ENCODE peak calls at places on chromosomes 16 and 17, in eight cellular contexts. S is fibroblast of lung, K is retinal pigment epithelial cell, R is Caco-2, V is BE2C, I is thoracic aorta, J is glutamatergic neuron, H is IMR-90. P is an unnamed sample.

GRCh38 chr17:44155488-44155887 is 13.8 kb downstream of the HROB start:
- DNase-seq in S (no peak), K (no peak), R (no peak), V (no peak), I (no peak), J (no peak), H (no peak), P (no peak)

GRCh38 chr16:851871-852270 is 51.3 kb upstream of the GNG13 start:
- DNase-seq in S (no peak), K (no peak), R (no peak), V (no peak), I (no peak), J (no peak), H (no peak), P (no peak)

GRCh38 chr17:80263253-80264047 is 2.8 kb downstream of the RNF213 start:
- DNase-seq in S (peak), K (no peak), R (peak), V (peak), I (peak), J (peak), H (peak), P (no peak)

GRCh38 chr17:81493198-81494038 is 19.2 kb downstream of the ACTG1 start:
- DNase-seq in S (no peak), K (no peak), R (no peak), V (no peak), I (no peak), J (no peak), H (no peak), P (no peak)

GRCh38 chr16:86834451-86835035 is 256.2 kb downstream of the FOXL1 start:
- DNase-seq in S (peak), K (no peak), R (no peak), V (no peak), I (no peak), J (no peak), H (peak), P (peak)

GRCh38 chr17:1505586-1505985 is 10.8 kb downstream of the INPP5K start:
- DNase-seq in S (no peak), K (no peak), R (no peak), V (no peak), I (no peak), J (no peak), H (no peak), P (no peak)

GRCh38 chr16:49619811-49620157 is 236.1 kb downstream of the ZNF423 start:
- DNase-seq in S (no peak), K (no peak), R (peak), V (no peak), I (no peak), J (no peak), H (no peak), P (no peak)

GRCh38 chr16:23803591-23804123 is 32.1 kb upstream of the PRKCB start:
- DNase-seq in S (peak), K (no peak), R (peak), V (peak), I (no peak), J (peak), H (peak), P (peak)

GRCh38 chr16:53131050-53131362 is 76.2 kb downstream of the CHD9 start:
- DNase-seq in S (no peak), K (no peak), R (no peak), V (no peak), I (no peak), J (no peak), H (no peak), P (peak)

GRCh38 chr16:50298075-50298460 is 31.7 kb downstream of the ADCY7 start:
- DNase-seq in S (no peak), K (no peak), R (peak), V (no peak), I (no peak), J (no peak), H (no peak), P (no peak)

GRCh38 chr16:49441366-49441780 is 67.8 kb downstream of the C16orf78 start:
- DNase-seq in S (no peak), K (no peak), R (peak), V (peak), I (no peak), J (peak), H (no peak), P (no peak)

GRCh38 chr17:65514082-65514481 is 47.4 kb downstream of the AXIN2 start:
- DNase-seq in S (peak), K (no peak), R (no peak), V (no peak), I (no peak), J (no peak), H (peak), P (peak)

GRCh38 chr16:25187491-25187795 is 29.3 kb upstream of the AQP8 start:
- DNase-seq in S (no peak), K (no peak), R (no peak), V (no peak), I (no peak), J (no peak), H (no peak), P (no peak)

GRCh38 chr16:10183606-10183959 is 1.4 kb upstream of the GRIN2A start:
- DNase-seq in S (no peak), K (no peak), R (no peak), V (no peak), I (no peak), J (no peak), H (no peak), P (no peak)

GRCh38 chr16:75099075-75099667 is 17.4 kb downstream of the LDHD start:
- DNase-seq in S (no peak), K (no peak), R (no peak), V (no peak), I (no peak), J (no peak), H (no peak), P (no peak)

GRCh38 chr17:8435245-8436168 is at the start of gene NDEL1:
- DNase-seq in S (peak), K (peak), R (peak), V (peak), I (peak), J (peak), H (peak), P (peak)

GRCh38 chr17:67183531-67183930 is 61.5 kb downstream of the HELZ start:
- DNase-seq in S (no peak), K (no peak), R (no peak), V (no peak), I (no peak), J (no peak), H (no peak), P (no peak)

GRCh38 chr16:84883301-84883700 is 63.5 kb downstream of the CRISPLD2 start:
- DNase-seq in S (peak), K (no peak), R (no peak), V (no peak), I (no peak), J (no peak), H (no peak), P (no peak)

GRCh38 chr17:47878203-47879027 is 17.6 kb upstream of the SP2 start:
- DNase-seq in S (no peak), K (no peak), R (no peak), V (no peak), I (no peak), J (no peak), H (no peak), P (no peak)

GRCh38 chr17:41020346-41020745 is 6.7 kb downstream of the KRTAP1-5 start:
- DNase-seq in S (no peak), K (no peak), R (peak), V (no peak), I (no peak), J (no peak), H (no peak), P (no peak)

GRCh38 chr17:76968707-76969597 is 100.7 kb downstream of the MGAT5B start:
- DNase-seq in S (no peak), K (no peak), R (no peak), V (peak), I (no peak), J (peak), H (no peak), P (no peak)

GRCh38 chr16:89094252-89094901 is 725 bp downstream of the ACSF3 start:
- DNase-seq in S (peak), K (no peak), R (no peak), V (no peak), I (no peak), J (no peak), H (no peak), P (peak)

GRCh38 chr17:7932483-7932891 is 481 bp downstream of the CNTROB start:
- DNase-seq in S (peak), K (no peak), R (no peak), V (no peak), I (no peak), J (no peak), H (peak), P (peak)

GRCh38 chr16:89410794-89411309 is 79.5 kb downstream of the ANKRD11 start:
- DNase-seq in S (peak), K (peak), R (no peak), V (peak), I (peak), J (peak), H (peak), P (peak)

GRCh38 chr16:6862058-6862457 is 470.6 kb upstream of the RBFOX1 start:
- DNase-seq in S (no peak), K (no peak), R (no peak), V (no peak), I (no peak), J (no peak), H (no peak), P (no peak)

GRCh38 chr17:42179335-42179734 is 1.6 kb downstream of the KCNH4 start:
- DNase-seq in S (no peak), K (no peak), R (no peak), V (no peak), I (no peak), J (no peak), H (no peak), P (no peak)

GRCh38 chr17:79388556-79389295 is 222.1 kb downstream of the RBFOX3 start:
- DNase-seq in S (peak), K (no peak), R (peak), V (peak), I (no peak), J (peak), H (peak), P (peak)

GRCh38 chr17:70552230-70552981 is 383.1 kb downstream of the KCNJ2 start:
- DNase-seq in S (peak), K (no peak), R (no peak), V (no peak), I (no peak), J (no peak), H (peak), P (peak)

GRCh38 chr16:79810449-79811189 is 210.1 kb upstream of the MAF start:
- DNase-seq in S (no peak), K (no peak), R (no peak), V (no peak), I (no peak), J (no peak), H (no peak), P (peak)

GRCh38 chr17:39194089-39194984 is 3.1 kb downstream of the CACNB1 start:
- DNase-seq in S (peak), K (no peak), R (peak), V (peak), I (peak), J (peak), H (peak), P (no peak)
- TF ChIP-seq CTCF in S (peak), K (peak), R (peak), V (peak), I (peak), J (peak), H (peak), P (no peak)

GRCh38 chr17:78248051-78248914 is 16.9 kb downstream of the TMEM235 start:
- DNase-seq in S (no peak), K (no peak), R (no peak), V (peak), I (no peak), J (no peak), H (no peak), P (no peak)
- TF ChIP-seq CTCF in S (no peak), K (no peak), R (no peak), V (no peak), I (no peak), J (no peak), H (no peak), P (no peak)

DNA sequence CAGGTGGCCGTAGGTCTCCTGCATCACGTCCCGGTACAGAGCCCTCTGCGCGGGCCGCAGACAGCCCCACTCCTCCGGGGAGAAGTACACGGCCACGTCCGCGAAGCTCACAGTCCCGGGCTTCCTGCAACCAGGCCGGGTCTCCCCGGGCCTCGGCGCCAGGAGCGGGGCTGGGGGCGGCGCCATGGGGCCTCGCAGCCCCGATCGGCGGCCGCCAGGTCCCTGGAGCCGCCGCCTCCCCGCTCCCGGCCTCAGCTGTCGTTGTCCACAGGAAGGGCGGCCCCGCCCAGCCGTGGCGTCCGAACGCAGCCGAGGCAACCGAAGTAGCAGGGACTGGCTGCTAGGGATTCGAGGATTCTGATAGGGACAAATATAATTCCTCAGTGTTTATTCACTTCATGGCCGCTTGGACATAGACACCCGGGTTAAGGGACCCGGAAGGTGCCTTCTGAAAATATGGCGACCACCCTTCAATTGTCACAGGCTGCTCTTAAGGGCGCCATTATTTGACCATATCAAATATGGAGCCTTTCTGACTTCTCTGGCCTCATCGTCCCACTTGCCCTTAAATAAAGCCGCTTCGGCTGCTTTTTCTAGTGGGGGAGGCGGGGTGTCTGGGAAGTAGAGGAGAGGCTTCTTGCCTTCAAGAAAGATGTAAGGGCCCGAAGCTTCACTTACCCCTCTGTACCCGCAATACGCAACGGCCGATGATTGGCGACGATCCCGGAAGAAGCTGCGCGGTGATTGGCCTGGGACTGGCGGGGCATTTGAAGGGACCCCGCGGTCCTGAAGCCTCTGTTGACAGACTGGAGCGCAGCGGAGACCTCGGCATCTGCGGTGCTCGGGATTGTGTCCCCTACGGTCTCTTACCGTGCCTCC is at the start of gene ZNF688:
- DNase-seq in S (peak), K (peak), R (peak), V (peak), I (peak), J (peak), H (peak), P (peak)
- TF ChIP-seq CTCF in S (no peak), K (no peak), R (no peak), V (no peak), I (no peak), J (no peak), H (no peak), P (no peak)

DNA sequence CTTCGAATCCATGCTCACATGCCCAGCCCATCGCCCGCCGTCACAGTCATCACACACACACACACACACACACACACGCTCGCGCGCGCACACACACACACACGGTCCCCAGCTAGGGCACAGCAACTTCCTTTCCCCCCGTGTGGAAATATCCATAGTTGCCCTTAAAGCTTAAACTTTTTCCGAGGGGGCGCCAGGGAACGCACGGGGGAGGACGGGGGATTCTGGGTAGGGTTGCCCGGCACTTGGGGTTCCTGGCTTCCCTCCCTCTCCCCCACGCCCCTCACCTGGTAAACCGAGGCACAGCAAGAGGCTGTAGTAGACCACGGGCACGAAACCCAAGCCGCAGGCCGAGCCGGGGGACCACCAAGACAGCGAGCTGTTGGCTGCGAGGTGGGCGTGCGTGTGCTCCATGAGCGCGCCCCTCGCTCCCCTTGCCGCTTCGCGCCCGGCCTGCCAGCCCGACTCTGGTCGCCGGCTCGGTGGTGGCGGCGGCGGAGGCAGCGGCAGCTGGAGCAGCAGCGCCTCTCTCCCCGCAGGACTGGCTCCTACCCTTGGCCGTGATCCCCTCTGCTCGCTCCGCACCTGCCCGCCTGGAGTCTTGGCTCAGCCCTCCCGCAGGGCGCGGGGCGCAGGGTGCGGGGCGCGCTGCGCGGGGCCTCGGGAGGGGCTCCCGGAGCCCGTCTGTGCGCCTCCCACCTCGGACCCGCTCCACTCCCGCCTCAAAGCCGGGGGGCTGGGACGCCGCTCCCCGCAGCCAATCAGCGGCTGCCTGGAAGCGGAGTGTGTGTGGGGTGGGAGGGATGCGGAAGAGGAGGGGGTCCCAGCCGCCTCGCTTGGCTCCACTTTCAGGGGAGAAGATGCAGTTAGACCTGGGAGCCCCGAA is at the start of gene GPR139:
- DNase-seq in S (no peak), K (no peak), R (no peak), V (peak), I (no peak), J (peak), H (no peak), P (no peak)
- TF ChIP-seq CTCF in S (no peak), K (no peak), R (no peak), V (no peak), I (no peak), J (no peak), H (no peak), P (no peak)